ENCODE peak calls at places on chromosome 2, in eight cellular contexts. One of them, this sample, is unnamed.

GRCh38 chr2:74708883-74709282 is 54.8 kb downstream of the SEMA4F start:
- DNase-seq in IMR-90: peak; percentile 73
- DNase-seq in tibial artery: no peak
- DNase-seq in colonic mucosa: no peak
- DNase-seq in uterus: no peak
- DNase-seq in mammary epithelial cell: peak; percentile 80
- DNase-seq in right cardiac atrium: no peak
- DNase-seq in CD4-positive, CD25-positive, alpha-beta regulatory T cell: no peak
- DNase-seq in this sample: no peak

GRCh38 chr2:237459741-237460174 is 27.3 kb upstream of the MLPH start:
- DNase-seq in IMR-90: peak; percentile 82
- DNase-seq in tibial artery: no peak
- DNase-seq in colonic mucosa: no peak
- DNase-seq in uterus: no peak
- DNase-seq in mammary epithelial cell: peak; percentile 92
- DNase-seq in right cardiac atrium: no peak
- DNase-seq in CD4-positive, CD25-positive, alpha-beta regulatory T cell: no peak
- DNase-seq in this sample: no peak

GRCh38 chr2:55519908-55520885 is 679 bp downstream of the CFAP36 start:
- DNase-seq in IMR-90: peak; percentile 25
- DNase-seq in tibial artery: peak; percentile 28
- DNase-seq in colonic mucosa: peak; percentile 42
- DNase-seq in uterus: no peak
- DNase-seq in mammary epithelial cell: peak; percentile 46
- DNase-seq in right cardiac atrium: no peak
- DNase-seq in CD4-positive, CD25-positive, alpha-beta regulatory T cell: peak; percentile 38
- DNase-seq in this sample: peak; percentile 36

GRCh38 chr2:30252723-30253688 is 21.7 kb downstream of the LBH start:
- DNase-seq in IMR-90: peak; percentile 85
- DNase-seq in tibial artery: peak; percentile 61
- DNase-seq in colonic mucosa: no peak
- DNase-seq in uterus: peak; percentile 73
- DNase-seq in mammary epithelial cell: peak; percentile 63
- DNase-seq in right cardiac atrium: peak; percentile 84
- DNase-seq in CD4-positive, CD25-positive, alpha-beta regulatory T cell: no peak
- DNase-seq in this sample: no peak

GRCh38 chr2:159445307-159445706 is 158.8 kb upstream of the WDSUB1 start:
- DNase-seq in IMR-90: no peak
- DNase-seq in tibial artery: no peak
- DNase-seq in colonic mucosa: no peak
- DNase-seq in uterus: no peak
- DNase-seq in mammary epithelial cell: no peak
- DNase-seq in right cardiac atrium: no peak
- DNase-seq in CD4-positive, CD25-positive, alpha-beta regulatory T cell: no peak
- DNase-seq in this sample: no peak

GRCh38 chr2:5673148-5673860 is 18.9 kb upstream of the SOX11 start:
- DNase-seq in IMR-90: no peak
- DNase-seq in tibial artery: no peak
- DNase-seq in colonic mucosa: no peak
- DNase-seq in uterus: no peak
- DNase-seq in mammary epithelial cell: no peak
- DNase-seq in right cardiac atrium: no peak
- DNase-seq in CD4-positive, CD25-positive, alpha-beta regulatory T cell: no peak
- DNase-seq in this sample: no peak

GRCh38 chr2:36489296-36489695 is 108.7 kb downstream of the FEZ2 start:
- DNase-seq in IMR-90: peak; percentile 78
- DNase-seq in tibial artery: no peak
- DNase-seq in colonic mucosa: no peak
- DNase-seq in uterus: no peak
- DNase-seq in mammary epithelial cell: peak; percentile 15
- DNase-seq in right cardiac atrium: no peak
- DNase-seq in CD4-positive, CD25-positive, alpha-beta regulatory T cell: no peak
- DNase-seq in this sample: no peak

GRCh38 chr2:10995366-10995970 is 83.7 kb downstream of the KCNF1 start:
- DNase-seq in IMR-90: no peak
- DNase-seq in tibial artery: no peak
- DNase-seq in colonic mucosa: no peak
- DNase-seq in uterus: no peak
- DNase-seq in mammary epithelial cell: no peak
- DNase-seq in right cardiac atrium: no peak
- DNase-seq in CD4-positive, CD25-positive, alpha-beta regulatory T cell: no peak
- DNase-seq in this sample: no peak

GRCh38 chr2:241443486-241444223 is 64.7 kb downstream of the STK25 start:
- DNase-seq in IMR-90: peak; percentile 57
- DNase-seq in tibial artery: no peak
- DNase-seq in colonic mucosa: peak; percentile 54
- DNase-seq in uterus: no peak
- DNase-seq in mammary epithelial cell: peak; percentile 93
- DNase-seq in right cardiac atrium: peak; percentile 77
- DNase-seq in CD4-positive, CD25-positive, alpha-beta regulatory T cell: peak; percentile 53
- DNase-seq in this sample: peak; percentile 90

GRCh38 chr2:105671156-105671555 is 73.6 kb upstream of the NCK2 start:
- DNase-seq in IMR-90: peak; percentile 24
- DNase-seq in tibial artery: peak; percentile 44
- DNase-seq in colonic mucosa: no peak
- DNase-seq in uterus: no peak
- DNase-seq in mammary epithelial cell: no peak
- DNase-seq in right cardiac atrium: peak; percentile 77
- DNase-seq in CD4-positive, CD25-positive, alpha-beta regulatory T cell: no peak
- DNase-seq in this sample: no peak

GRCh38 chr2:241272722-241273551 is 42.5 kb downstream of the HDLBP start:
- DNase-seq in IMR-90: peak; percentile 59
- DNase-seq in tibial artery: peak; percentile 74
- DNase-seq in colonic mucosa: peak; percentile 76
- DNase-seq in uterus: peak; percentile 78
- DNase-seq in mammary epithelial cell: peak; percentile 39
- DNase-seq in right cardiac atrium: peak; percentile 94
- DNase-seq in CD4-positive, CD25-positive, alpha-beta regulatory T cell: peak; percentile 48
- DNase-seq in this sample: peak; percentile 40

GRCh38 chr2:64049633-64050220 is 30.5 kb upstream of the VPS54 start:
- DNase-seq in IMR-90: peak; percentile 70
- DNase-seq in tibial artery: peak; percentile 58
- DNase-seq in colonic mucosa: peak; percentile 86
- DNase-seq in uterus: peak; percentile 68
- DNase-seq in mammary epithelial cell: peak; percentile 69
- DNase-seq in right cardiac atrium: peak; percentile 75
- DNase-seq in CD4-positive, CD25-positive, alpha-beta regulatory T cell: peak; percentile 51
- DNase-seq in this sample: peak; percentile 61

GRCh38 chr2:27320958-27321543 is 1.8 kb downstream of the MPV17 start:
- DNase-seq in IMR-90: peak; percentile 99
- DNase-seq in tibial artery: peak; percentile 46
- DNase-seq in colonic mucosa: peak; percentile 50
- DNase-seq in uterus: peak; percentile 81
- DNase-seq in mammary epithelial cell: peak; percentile 98
- DNase-seq in right cardiac atrium: peak; percentile 65
- DNase-seq in CD4-positive, CD25-positive, alpha-beta regulatory T cell: no peak
- DNase-seq in this sample: no peak

GRCh38 chr2:178271629-178272333 is 77.5 kb downstream of the OSBPL6 start:
- DNase-seq in IMR-90: peak; percentile 70
- DNase-seq in tibial artery: peak; percentile 87
- DNase-seq in colonic mucosa: no peak
- DNase-seq in uterus: peak; percentile 39
- DNase-seq in mammary epithelial cell: peak; percentile 84
- DNase-seq in right cardiac atrium: peak; percentile 95
- DNase-seq in CD4-positive, CD25-positive, alpha-beta regulatory T cell: no peak
- DNase-seq in this sample: no peak

GRCh38 chr2:120341977-120342376 is 4.0 kb upstream of the INHBB start:
- DNase-seq in IMR-90: no peak
- DNase-seq in tibial artery: no peak
- DNase-seq in colonic mucosa: no peak
- DNase-seq in uterus: no peak
- DNase-seq in mammary epithelial cell: no peak
- DNase-seq in right cardiac atrium: no peak
- DNase-seq in CD4-positive, CD25-positive, alpha-beta regulatory T cell: no peak
- DNase-seq in this sample: no peak

GRCh38 chr2:186709529-186710455 is 15.9 kb downstream of the FAM171B start:
- DNase-seq in IMR-90: no peak
- DNase-seq in tibial artery: no peak
- DNase-seq in colonic mucosa: no peak
- DNase-seq in uterus: no peak
- DNase-seq in mammary epithelial cell: no peak
- DNase-seq in right cardiac atrium: no peak
- DNase-seq in CD4-positive, CD25-positive, alpha-beta regulatory T cell: no peak
- DNase-seq in this sample: no peak

GRCh38 chr2:176139621-176140020 is 10.1 kb downstream of the HOXD8 start:
- DNase-seq in IMR-90: no peak
- DNase-seq in tibial artery: no peak
- DNase-seq in colonic mucosa: no peak
- DNase-seq in uterus: peak; percentile 54
- DNase-seq in mammary epithelial cell: no peak
- DNase-seq in right cardiac atrium: no peak
- DNase-seq in CD4-positive, CD25-positive, alpha-beta regulatory T cell: no peak
- DNase-seq in this sample: no peak

GRCh38 chr2:127422631-127423475 is 4.6 kb downstream of the PROC start:
- DNase-seq in IMR-90: no peak
- DNase-seq in tibial artery: no peak
- DNase-seq in colonic mucosa: peak; percentile 29
- DNase-seq in uterus: no peak
- DNase-seq in mammary epithelial cell: no peak
- DNase-seq in right cardiac atrium: no peak
- DNase-seq in CD4-positive, CD25-positive, alpha-beta regulatory T cell: peak; percentile 16
- DNase-seq in this sample: no peak

GRCh38 chr2:48250943-48251342 is 279.0 kb upstream of the STON1 start:
- DNase-seq in IMR-90: peak; percentile 19
- DNase-seq in tibial artery: no peak
- DNase-seq in colonic mucosa: no peak
- DNase-seq in uterus: no peak
- DNase-seq in mammary epithelial cell: peak; percentile 65
- DNase-seq in right cardiac atrium: no peak
- DNase-seq in CD4-positive, CD25-positive, alpha-beta regulatory T cell: no peak
- DNase-seq in this sample: no peak

GRCh38 chr2:137976274-137976673 is 12.0 kb downstream of the HNMT start:
- DNase-seq in IMR-90: no peak
- DNase-seq in tibial artery: no peak
- DNase-seq in colonic mucosa: no peak
- DNase-seq in uterus: no peak
- DNase-seq in mammary epithelial cell: no peak
- DNase-seq in right cardiac atrium: no peak
- DNase-seq in CD4-positive, CD25-positive, alpha-beta regulatory T cell: no peak
- DNase-seq in this sample: no peak

GRCh38 chr2:113831156-113831555 is 58.7 kb upstream of the ACTR3 start:
- DNase-seq in IMR-90: peak; percentile 13
- DNase-seq in tibial artery: no peak
- DNase-seq in colonic mucosa: no peak
- DNase-seq in uterus: no peak
- DNase-seq in mammary epithelial cell: peak; percentile 84
- DNase-seq in right cardiac atrium: no peak
- DNase-seq in CD4-positive, CD25-positive, alpha-beta regulatory T cell: no peak
- DNase-seq in this sample: no peak

GRCh38 chr2:280655-281110 is 7.2 kb downstream of the ALKAL2 start:
- DNase-seq in IMR-90: no peak
- DNase-seq in tibial artery: no peak
- DNase-seq in colonic mucosa: no peak
- DNase-seq in uterus: no peak
- DNase-seq in mammary epithelial cell: no peak
- DNase-seq in right cardiac atrium: no peak
- DNase-seq in CD4-positive, CD25-positive, alpha-beta regulatory T cell: no peak
- DNase-seq in this sample: no peak

DNA sequence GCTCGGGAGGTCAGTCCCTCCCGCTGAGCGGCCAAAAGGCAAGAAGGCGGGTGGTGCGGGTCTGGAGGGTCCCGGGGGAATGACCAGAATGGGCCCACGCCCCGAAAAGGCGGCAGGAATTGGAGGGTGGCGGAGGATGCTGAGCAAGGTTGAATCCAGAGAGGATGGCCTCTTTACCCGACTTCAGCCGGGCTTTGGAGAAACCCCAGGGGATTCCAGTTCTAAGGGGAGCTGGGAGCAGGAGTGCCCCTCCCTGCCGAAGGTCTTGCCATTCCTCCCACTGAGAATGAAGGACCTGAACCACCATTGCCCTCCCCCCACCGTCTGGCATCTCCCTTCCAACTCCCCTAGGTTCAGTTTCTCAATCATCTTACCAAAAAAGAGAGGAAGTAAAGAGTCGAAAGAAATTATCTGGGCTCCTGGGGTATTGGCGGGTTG is 38.9 kb upstream of the ATP6V1B1 start:
- DNase-seq in IMR-90: no peak
- DNase-seq in tibial artery: no peak
- DNase-seq in colonic mucosa: no peak
- DNase-seq in uterus: no peak
- DNase-seq in mammary epithelial cell: no peak
- DNase-seq in right cardiac atrium: no peak
- DNase-seq in CD4-positive, CD25-positive, alpha-beta regulatory T cell: no peak
- DNase-seq in this sample: no peak
- H3K4me3 ChIP-seq in IMR-90: no peak overlapping the region
- H3K4me3 ChIP-seq in tibial artery: no peak overlapping the region
- H3K4me3 ChIP-seq in colonic mucosa: no peak overlapping the region
- H3K4me3 ChIP-seq in uterus: no peak overlapping the region
- H3K4me3 ChIP-seq in mammary epithelial cell: no peak overlapping the region
- H3K4me3 ChIP-seq in right cardiac atrium: no peak overlapping the region
- H3K4me3 ChIP-seq in CD4-positive, CD25-positive, alpha-beta regulatory T cell: no peak overlapping the region
- H3K4me3 ChIP-seq in this sample: no peak overlapping the region

GRCh38 chr2:67036446-67036845 is 360.7 kb upstream of the ETAA1 start:
- DNase-seq in IMR-90: peak; percentile 36
- DNase-seq in tibial artery: no peak
- DNase-seq in colonic mucosa: no peak
- DNase-seq in uterus: no peak
- DNase-seq in mammary epithelial cell: no peak
- DNase-seq in right cardiac atrium: no peak
- DNase-seq in CD4-positive, CD25-positive, alpha-beta regulatory T cell: no peak
- DNase-seq in this sample: no peak
- H3K9me3 ChIP-seq in IMR-90: no peaks in the 10 kb centered on the region
- H3K9me3 ChIP-seq in tibial artery: no peaks in the 10 kb centered on the region
- H3K9me3 ChIP-seq in colonic mucosa: no peaks in the 10 kb centered on the region
- H3K9me3 ChIP-seq in uterus: no peaks in the 10 kb centered on the region
- H3K9me3 ChIP-seq in mammary epithelial cell: no peaks in the 10 kb centered on the region
- H3K9me3 ChIP-seq in right cardiac atrium: no peaks in the 10 kb centered on the region
- H3K9me3 ChIP-seq in CD4-positive, CD25-positive, alpha-beta regulatory T cell: no peaks in the 10 kb centered on the region
- H3K9me3 ChIP-seq in this sample: no peaks in the 10 kb centered on the region

DNA sequence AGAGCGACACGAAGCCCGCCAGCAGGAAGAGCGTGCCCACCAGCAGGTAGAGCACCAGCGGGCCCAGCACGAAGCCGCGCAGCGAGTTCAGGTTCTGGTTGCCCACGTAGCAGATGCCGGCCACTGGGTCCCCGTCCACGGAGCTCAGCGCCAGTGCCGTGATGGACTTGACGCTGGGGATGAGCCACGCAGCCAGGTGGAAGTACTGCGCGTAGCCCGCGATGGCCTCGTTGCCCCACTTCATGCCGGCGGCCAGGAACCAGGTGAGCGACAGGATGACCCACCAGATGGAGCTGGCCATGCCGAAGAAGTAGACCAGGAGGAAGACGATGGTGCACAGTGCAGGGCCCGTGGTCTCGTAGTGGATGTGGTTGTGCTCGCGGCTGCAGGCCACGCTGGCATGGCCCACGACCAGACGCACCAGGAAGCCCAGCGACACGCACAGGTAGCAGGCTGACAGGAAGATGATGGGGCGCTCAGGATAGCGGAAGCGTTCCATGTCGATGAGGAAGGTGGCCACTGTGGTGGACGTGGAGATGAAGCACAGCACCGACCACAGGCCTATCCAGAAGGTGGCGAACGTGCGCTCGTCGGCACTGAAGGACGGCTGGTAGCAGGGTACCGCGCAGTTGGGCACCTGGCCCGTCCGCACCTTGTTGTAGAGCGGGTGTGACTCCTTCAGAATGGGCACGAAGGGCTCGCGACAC is 2.1 kb downstream of the FZD5 start:
- DNase-seq in IMR-90: no peak
- DNase-seq in tibial artery: peak; percentile 30
- DNase-seq in colonic mucosa: peak; percentile 74
- DNase-seq in uterus: peak; percentile 33
- DNase-seq in mammary epithelial cell: peak; percentile 48
- DNase-seq in right cardiac atrium: peak; percentile 77
- DNase-seq in CD4-positive, CD25-positive, alpha-beta regulatory T cell: no peak
- DNase-seq in this sample: no peak
- H3K4me3 ChIP-seq in IMR-90: no peak overlapping the region
- H3K4me3 ChIP-seq in tibial artery: peak overlapping the region; percentile 80
- H3K4me3 ChIP-seq in colonic mucosa: peak overlapping the region; percentile 86
- H3K4me3 ChIP-seq in uterus: peak overlapping the region; percentile 40
- H3K4me3 ChIP-seq in mammary epithelial cell: peak overlapping the region; percentile 67
- H3K4me3 ChIP-seq in right cardiac atrium: peak overlapping the region; percentile 70
- H3K4me3 ChIP-seq in CD4-positive, CD25-positive, alpha-beta regulatory T cell: no peak overlapping the region
- H3K4me3 ChIP-seq in this sample: peak overlapping the region; percentile 79

GRCh38 chr2:203660465-203660864 is 46.0 kb upstream of the CD28 start:
- DNase-seq in IMR-90: no peak
- DNase-seq in tibial artery: no peak
- DNase-seq in colonic mucosa: no peak
- DNase-seq in uterus: no peak
- DNase-seq in mammary epithelial cell: no peak
- DNase-seq in right cardiac atrium: no peak
- DNase-seq in CD4-positive, CD25-positive, alpha-beta regulatory T cell: no peak
- DNase-seq in this sample: no peak
- H3K9me3 ChIP-seq in IMR-90: no peaks in the 10 kb centered on the region
- H3K9me3 ChIP-seq in tibial artery: no peaks in the 10 kb centered on the region
- H3K9me3 ChIP-seq in colonic mucosa: no peaks in the 10 kb centered on the region
- H3K9me3 ChIP-seq in uterus: no peaks in the 10 kb centered on the region
- H3K9me3 ChIP-seq in mammary epithelial cell: no peaks in the 10 kb centered on the region
- H3K9me3 ChIP-seq in right cardiac atrium: no peaks in the 10 kb centered on the region
- H3K9me3 ChIP-seq in CD4-positive, CD25-positive, alpha-beta regulatory T cell: no peaks in the 10 kb centered on the region
- H3K9me3 ChIP-seq in this sample: no peaks in the 10 kb centered on the region

This sample was measured in CD8-positive, alpha-beta T cell.